ENCODE peak calls at places on chromosomes 16 and 17, in nine cellular contexts. B is omental fat pad, P is RWPE2, F is natural killer cell, K is fibroblast of villous mesenchyme, N is uterus, I is A549, E is pancreas, Y is fibroblast of mammary gland. Q is an unnamed sample.

GRCh38 chr17:37729905-37730304 is 15.0 kb downstream of the HNF1B start:
- DNase-seq in B (no peak), P (no peak), F (no peak), K (no peak), N (no peak), I (no peak), E (no peak), Y (no peak), Q (no peak)

GRCh38 chr17:76556759-76557367 is 17.0 kb downstream of the PRCD start:
- DNase-seq in B (no peak), P (no peak), F (peak; percentile 48), K (peak; percentile 86), N (no peak), I (no peak), E (no peak), Y (peak; percentile 64), Q (peak; percentile 81)

GRCh38 chr17:32646941-32647340 is 160.1 kb downstream of the CDK5R1 start:
- DNase-seq in B (no peak), P (no peak), F (no peak), K (no peak), N (no peak), I (no peak), E (no peak), Y (no peak), Q (no peak)

GRCh38 chr17:62671553-62671952 is 44.1 kb downstream of the MRC2 start:
- DNase-seq in B (no peak), P (peak; percentile 91), F (no peak), K (no peak), N (no peak), I (no peak), E (no peak), Y (no peak), Q (peak; percentile 17)

GRCh38 chr16:53529529-53529928 is 26.5 kb upstream of the AKTIP start:
- DNase-seq in B (no peak), P (no peak), F (no peak), K (no peak), N (no peak), I (no peak), E (no peak), Y (no peak), Q (no peak)

GRCh38 chr17:4389079-4389478 is 22.6 kb upstream of the UBE2G1 start:
- DNase-seq in B (no peak), P (no peak), F (no peak), K (no peak), N (no peak), I (no peak), E (no peak), Y (no peak), Q (no peak)

GRCh38 chr17:16255481-16255901 is 38.5 kb downstream of the PIGL start:
- DNase-seq in B (no peak), P (no peak), F (no peak), K (peak; percentile 50), N (peak; percentile 40), I (no peak), E (peak; percentile 82), Y (peak; percentile 47), Q (peak; percentile 85)

GRCh38 chr16:24800586-24800985 is 45.2 kb upstream of the SLC5A11 start:
- DNase-seq in B (no peak), P (no peak), F (no peak), K (peak; percentile 36), N (no peak), I (peak; percentile 32), E (no peak), Y (peak; percentile 42), Q (peak; percentile 28)

GRCh38 chr17:31481783-31482081 is 90.3 kb downstream of the RAB11FIP4 start:
- DNase-seq in B (no peak), P (no peak), F (no peak), K (no peak), N (no peak), I (no peak), E (no peak), Y (no peak), Q (no peak)

GRCh38 chr16:55056585-55057520 is 126.2 kb downstream of the IRX5 start:
- DNase-seq in B (no peak), P (no peak), F (no peak), K (no peak), N (no peak), I (peak; percentile 27), E (no peak), Y (no peak), Q (no peak)

GRCh38 chr17:32497431-32498205 is 10.8 kb downstream of the CDK5R1 start:
- DNase-seq in B (no peak), P (no peak), F (no peak), K (no peak), N (no peak), I (no peak), E (no peak), Y (peak; percentile 45), Q (no peak)

GRCh38 chr17:30236807-30237206 is 1.3 kb upstream of the SLC6A4 start:
- DNase-seq in B (no peak), P (no peak), F (no peak), K (peak; percentile 30), N (no peak), I (peak; percentile 91), E (peak; percentile 30), Y (peak; percentile 45), Q (peak; percentile 40)

GRCh38 chr16:87552772-87553171 is 49.5 kb upstream of the JPH3 start:
- DNase-seq in B (no peak), P (no peak), F (no peak), K (no peak), N (no peak), I (no peak), E (no peak), Y (no peak), Q (no peak)

GRCh38 chr16:5215911-5216310 is 118.3 kb upstream of the EEF2KMT start:
- DNase-seq in B (no peak), P (no peak), F (no peak), K (no peak), N (no peak), I (no peak), E (no peak), Y (no peak), Q (no peak)

GRCh38 chr17:37761065-37761464 is 16.2 kb upstream of the HNF1B start:
- DNase-seq in B (no peak), P (no peak), F (no peak), K (no peak), N (no peak), I (no peak), E (no peak), Y (no peak), Q (no peak)

GRCh38 chr17:33520404-33521032 is 227.4 kb upstream of the ASIC2 start:
- DNase-seq in B (peak; percentile 29), P (no peak), F (no peak), K (peak; percentile 36), N (peak; percentile 34), I (peak; percentile 61), E (no peak), Y (peak; percentile 26), Q (no peak)

GRCh38 chr17:28290703-28291102 is 28.3 kb upstream of the TMEM97 start:
- DNase-seq in B (no peak), P (no peak), F (no peak), K (no peak), N (no peak), I (no peak), E (no peak), Y (no peak), Q (no peak)

GRCh38 chr17:77572065-77572601 is 386.4 kb upstream of the TNRC6C start:
- DNase-seq in B (no peak), P (no peak), F (no peak), K (no peak), N (no peak), I (no peak), E (no peak), Y (no peak), Q (no peak)

DNA sequence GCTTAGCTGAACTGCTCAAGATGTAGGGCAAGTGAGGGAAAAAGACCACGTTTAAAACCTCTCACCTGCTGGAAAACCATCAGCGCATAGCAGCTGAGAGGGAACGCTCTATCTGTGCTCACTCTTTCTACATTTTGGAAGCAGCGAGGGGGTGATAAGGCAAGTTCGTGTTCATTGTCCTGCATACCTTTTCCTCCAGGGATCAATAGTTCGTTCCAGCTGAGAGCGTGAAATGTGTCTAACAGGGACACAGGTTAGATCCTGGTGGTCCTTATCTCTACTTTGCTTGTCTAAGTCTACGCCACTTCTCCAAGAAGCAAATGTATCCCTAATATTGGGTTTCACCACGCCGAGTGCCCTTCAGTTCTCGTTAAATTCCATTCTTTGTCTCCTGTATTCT is 183.5 kb upstream of the ZFHX3 start:
- DNase-seq in B (no peak), P (no peak), F (no peak), K (no peak), N (no peak), I (no peak), E (no peak), Y (no peak), Q (no peak)
- TF ChIP-seq CTCF in B (no peak), P (no peak), F (no peak), K (no peak), N (no peak), I (no peak), E (no peak), Y (no peak), Q (no peak)

DNA sequence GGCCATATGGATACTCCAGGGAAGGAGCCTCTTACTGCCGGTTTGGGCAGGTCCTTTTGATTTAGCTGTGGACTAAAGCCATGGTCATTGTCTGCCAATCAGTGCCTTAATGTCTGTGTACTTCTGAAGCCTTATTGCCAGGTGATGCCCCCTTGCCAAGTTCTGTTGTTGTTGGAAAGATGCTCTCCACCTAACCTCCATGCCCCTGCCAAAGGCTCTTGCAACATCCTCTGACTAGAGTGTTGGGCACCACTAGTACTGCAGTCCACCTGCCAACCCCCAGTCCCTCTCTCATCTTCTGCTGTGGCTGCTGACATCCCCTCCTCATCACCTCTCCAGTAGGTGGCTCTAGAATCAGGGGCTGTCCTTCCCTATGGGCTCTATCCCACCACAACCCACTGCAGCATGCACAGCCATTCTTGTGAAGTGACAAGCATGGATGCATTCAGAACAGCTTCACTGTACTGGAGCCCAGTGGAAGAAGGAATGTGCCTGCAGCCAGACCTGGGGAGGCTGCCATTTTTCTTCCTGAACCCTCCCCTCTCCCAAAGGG is 375.3 kb upstream of the CDH5 start:
- DNase-seq in B (no peak), P (no peak), F (no peak), K (no peak), N (no peak), I (no peak), E (no peak), Y (no peak), Q (no peak)
- TF ChIP-seq CTCF in B (no peak), P (no peak), F (no peak), K (no peak), N (no peak), I (no peak), E (no peak), Y (no peak), Q (no peak)

GRCh38 chr17:18087610-18088491 is at the start of gene DRG2:
- DNase-seq in B (peak; percentile 68), P (peak; percentile 86), F (peak; percentile 88), K (peak; percentile 95), N (peak; percentile 87), I (peak; percentile 98), E (peak; percentile 85), Y (peak; percentile 89), Q (peak; percentile 93)
- TF ChIP-seq CTCF in B (no peak), P (no peak), F (no peak), K (no peak), N (peak; percentile 19), I (peak; percentile 24), E (no peak), Y (peak; percentile 1), Q (no peak)

DNA sequence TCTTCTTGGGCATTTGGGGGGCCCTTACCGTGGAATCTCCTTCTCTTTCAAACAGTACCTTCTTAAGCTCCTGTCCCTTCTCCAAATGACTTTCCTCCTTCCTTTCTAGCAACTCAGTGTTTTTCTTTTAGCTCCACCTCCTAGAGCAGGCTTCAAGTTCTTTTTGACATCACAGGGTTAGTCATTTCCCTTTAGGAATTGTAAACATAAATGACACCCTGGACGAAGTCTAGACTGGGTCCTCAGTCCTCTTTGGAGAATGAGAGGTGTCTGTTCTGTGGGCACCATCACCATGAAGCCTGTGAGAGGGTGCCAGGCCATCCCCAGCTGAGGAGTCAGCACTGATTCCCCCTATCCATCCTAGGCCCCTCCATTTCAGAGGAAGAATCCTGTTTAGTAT is 94.7 kb downstream of the SALL1 start:
- DNase-seq in B (no peak), P (no peak), F (no peak), K (no peak), N (no peak), I (no peak), E (no peak), Y (no peak), Q (no peak)
- TF ChIP-seq CTCF in B (no peak), P (no peak), F (no peak), K (no peak), N (no peak), I (no peak), E (no peak), Y (no peak), Q (no peak)

Q was measured in fibroblast of the aortic adventitia.